ENCODE peak calls at places on chromosomes 13 and 19, in four cellular contexts. One of them, this sample, is unnamed.
A peak's percentile ranks its signal among the peaks of the same experiment; 100 is the strongest.

GRCh38 chr19:401836-402535 is 7.0 kb downstream of the C2CD4C start:
- DNase-seq in tibial artery: no peak
- DNase-seq in HCT116: no peak
- DNase-seq in aorta: peak; percentile 66
- DNase-seq in this sample: no peak

GRCh38 chr13:101115762-101116161 is 300.5 kb downstream of the NALCN start:
- DNase-seq in aorta: no peak
- DNase-seq in tibial artery: no peak
- DNase-seq in HCT116: no peak
- DNase-seq in this sample: no peak

GRCh38 chr13:60407095-60407494 is 10.1 kb downstream of the TDRD3 start:
- DNase-seq in tibial artery: no peak
- DNase-seq in HCT116: no peak
- DNase-seq in aorta: no peak
- DNase-seq in this sample: no peak

GRCh38 chr13:79485014-79485441 is 4.1 kb downstream of the NDFIP2 start:
- DNase-seq in HCT116: no peak
- DNase-seq in tibial artery: no peak
- DNase-seq in aorta: no peak
- DNase-seq in this sample: no peak

GRCh38 chr19:14023404-14024235 is 4.3 kb upstream of the RLN3 start:
- DNase-seq in tibial artery: no peak
- DNase-seq in aorta: peak; percentile 79
- DNase-seq in HCT116: no peak
- DNase-seq in this sample: no peak

GRCh38 chr19:13018037-13018914 is 23.0 kb downstream of the NFIX start:
- DNase-seq in tibial artery: no peak
- DNase-seq in HCT116: no peak
- DNase-seq in aorta: no peak
- DNase-seq in this sample: no peak

GRCh38 chr19:38990949-38991697 is 15.6 kb upstream of the FBXO17 start:
- DNase-seq in aorta: no peak
- DNase-seq in HCT116: no peak
- DNase-seq in tibial artery: peak; percentile 29
- DNase-seq in this sample: no peak

GRCh38 chr13:113151745-113152707 is 6.4 kb upstream of the PROZ start:
- DNase-seq in tibial artery: no peak
- DNase-seq in HCT116: no peak
- DNase-seq in aorta: no peak
- DNase-seq in this sample: peak; percentile 73

GRCh38 chr13:76641056-76641455 is 245.1 kb downstream of the KCTD12 start:
- DNase-seq in HCT116: no peak
- DNase-seq in aorta: no peak
- DNase-seq in tibial artery: no peak
- DNase-seq in this sample: no peak

GRCh38 chr19:42246869-42247630 is 4.6 kb upstream of the GSK3A start:
- DNase-seq in tibial artery: no peak
- DNase-seq in HCT116: no peak
- DNase-seq in aorta: no peak
- DNase-seq in this sample: no peak

GRCh38 chr19:17289489-17289888 is 7.8 kb downstream of the ANKLE1 start:
- DNase-seq in tibial artery: no peak
- DNase-seq in aorta: peak; percentile 92
- DNase-seq in HCT116: peak; percentile 89
- DNase-seq in this sample: no peak

GRCh38 chr13:98143601-98144500 is 957 bp downstream of the FARP1 start:
- DNase-seq in tibial artery: peak; percentile 33
- DNase-seq in HCT116: no peak
- DNase-seq in aorta: peak; percentile 78
- DNase-seq in this sample: no peak

GRCh38 chr19:18613589-18614234 is 1.0 kb downstream of the TMEM59L start:
- DNase-seq in tibial artery: no peak
- DNase-seq in HCT116: no peak
- DNase-seq in aorta: no peak
- DNase-seq in this sample: no peak

GRCh38 chr19:55494172-55494761 is 6.0 kb downstream of the SSC5D start:
- DNase-seq in aorta: peak; percentile 85
- DNase-seq in HCT116: no peak
- DNase-seq in tibial artery: peak; percentile 50
- DNase-seq in this sample: no peak

GRCh38 chr19:17327068-17327653 is 7.5 kb downstream of the ANO8 start:
- DNase-seq in HCT116: no peak
- DNase-seq in aorta: no peak
- DNase-seq in tibial artery: no peak
- DNase-seq in this sample: no peak

GRCh38 chr19:4120531-4120930 is 3.4 kb downstream of the MAP2K2 start:
- DNase-seq in aorta: no peak
- DNase-seq in HCT116: no peak
- DNase-seq in tibial artery: no peak
- DNase-seq in this sample: no peak

GRCh38 chr13:73591861-73592260 is 533.1 kb downstream of the KLF5 start:
- DNase-seq in aorta: no peak
- DNase-seq in tibial artery: no peak
- DNase-seq in HCT116: no peak
- DNase-seq in this sample: no peak

GRCh38 chr19:56476671-56477428 is at the start of gene ZNF667:
- DNase-seq in aorta: no peak
- DNase-seq in HCT116: no peak
- DNase-seq in tibial artery: no peak
- DNase-seq in this sample: no peak

GRCh38 chr19:46388311-46389095 is 24.9 kb downstream of the CCDC8 start:
- DNase-seq in tibial artery: no peak
- DNase-seq in HCT116: no peak
- DNase-seq in aorta: no peak
- DNase-seq in this sample: no peak

GRCh38 chr13:90838561-90838960 is 508.9 kb upstream of the MIR17HG start:
- DNase-seq in tibial artery: no peak
- DNase-seq in aorta: no peak
- DNase-seq in HCT116: no peak
- DNase-seq in this sample: no peak

GRCh38 chr19:7831452-7831851 is 1.4 kb downstream of the EVI5L start:
- DNase-seq in tibial artery: no peak
- DNase-seq in HCT116: peak; percentile 66
- DNase-seq in aorta: no peak
- DNase-seq in this sample: no peak

GRCh38 chr13:34303346-34303745 is 485.4 kb downstream of the RFC3 start:
- DNase-seq in tibial artery: no peak
- DNase-seq in aorta: no peak
- DNase-seq in HCT116: no peak
- DNase-seq in this sample: no peak

GRCh38 chr19:37817180-37817911 is 38.0 kb upstream of the ZNF573 start:
- DNase-seq in aorta: peak; percentile 92
- DNase-seq in HCT116: no peak
- DNase-seq in tibial artery: peak; percentile 64
- DNase-seq in this sample: peak; percentile 76

GRCh38 chr19:13155472-13156284 is 5.5 kb downstream of the IER2 start:
- DNase-seq in aorta: peak; percentile 94
- DNase-seq in tibial artery: peak; percentile 74
- DNase-seq in HCT116: no peak
- DNase-seq in this sample: peak; percentile 93

GRCh38 chr19:39156230-39156890 is 30.8 kb downstream of the PAK4 start:
- DNase-seq in tibial artery: no peak
- DNase-seq in aorta: no peak
- DNase-seq in HCT116: no peak
- DNase-seq in this sample: no peak

GRCh38 chr13:32804673-32805260 is 211.5 kb upstream of the KL start:
- DNase-seq in aorta: no peak
- DNase-seq in tibial artery: no peak
- DNase-seq in HCT116: no peak
- DNase-seq in this sample: no peak

GRCh38 chr13:44191504-44192171 is 182.0 kb upstream of the SERP2 start:
- DNase-seq in aorta: no peak
- DNase-seq in HCT116: peak; percentile 81
- DNase-seq in tibial artery: peak; percentile 51
- DNase-seq in this sample: no peak

GRCh38 chr19:8569066-8569761 is 8.0 kb downstream of the MYO1F start:
- DNase-seq in aorta: no peak
- DNase-seq in tibial artery: peak; percentile 44
- DNase-seq in HCT116: peak; percentile 49
- DNase-seq in this sample: no peak

GRCh38 chr13:110690516-110690915 is 15.4 kb downstream of the CARS2 start:
- DNase-seq in tibial artery: no peak
- DNase-seq in aorta: no peak
- DNase-seq in HCT116: no peak
- DNase-seq in this sample: no peak

GRCh38 chr19:38877781-38878574 is at the start of gene RINL:
- DNase-seq in tibial artery: no peak
- DNase-seq in HCT116: no peak
- DNase-seq in aorta: no peak
- DNase-seq in this sample: no peak

GRCh38 chr19:5254944-5255343 is 85.7 kb downstream of the PTPRS start:
- DNase-seq in aorta: no peak
- DNase-seq in tibial artery: no peak
- DNase-seq in HCT116: no peak
- DNase-seq in this sample: no peak

GRCh38 chr13:99971576-99972189 is at the start of gene ZIC5:
- DNase-seq in aorta: no peak
- DNase-seq in HCT116: no peak
- DNase-seq in tibial artery: no peak
- DNase-seq in this sample: no peak

GRCh38 chr13:104198811-104199210 is 1132.6 kb upstream of the SLC10A2 start:
- DNase-seq in aorta: no peak
- DNase-seq in HCT116: no peak
- DNase-seq in tibial artery: no peak
- DNase-seq in this sample: no peak

DNA sequence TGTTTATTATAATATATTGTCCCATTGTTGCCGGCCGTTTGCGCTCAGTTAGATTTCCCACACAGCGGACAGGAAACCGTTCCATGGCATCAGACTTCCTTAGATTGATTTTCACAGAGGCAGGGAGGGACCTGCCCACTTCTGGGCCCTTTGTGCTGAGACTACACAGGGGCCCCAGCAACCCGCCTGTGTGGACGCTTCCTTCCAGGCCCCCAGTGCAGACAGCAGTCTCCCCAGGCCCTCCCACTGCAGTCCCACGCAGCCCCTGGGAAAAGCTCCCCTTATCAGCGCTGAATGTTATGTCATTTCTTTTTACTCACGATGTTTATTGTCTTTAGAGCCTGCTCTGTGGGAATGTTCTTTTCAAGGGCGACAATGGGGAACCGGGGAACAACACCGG is 351.7 kb upstream of the ARGLU1 start:
- DNase-seq in aorta: peak; percentile 77
- DNase-seq in HCT116: no peak
- DNase-seq in tibial artery: peak; percentile 43
- DNase-seq in this sample: peak; percentile 78
- H3K27ac ChIP-seq in aorta: peak overlapping the region; percentile 84
- H3K27ac ChIP-seq in HCT116: no peak overlapping the region
- H3K27ac ChIP-seq in tibial artery: peak overlapping the region; percentile 84
- H3K27ac ChIP-seq in this sample: peak overlapping the region; percentile 80

GRCh38 chr19:1847684-1848398 is 442 bp downstream of the REXO1 start:
- DNase-seq in HCT116: no peak
- DNase-seq in aorta: peak; percentile 84
- DNase-seq in tibial artery: no peak
- DNase-seq in this sample: no peak

GRCh38 chr19:1849999-1850398 is 1.7 kb upstream of the REXO1 start:
- DNase-seq in HCT116: no peak
- DNase-seq in aorta: no peak
- DNase-seq in tibial artery: no peak
- DNase-seq in this sample: no peak

GRCh38 chr19:1848399-1849131 is at the start of gene REXO1:
- DNase-seq in tibial artery: peak; percentile 92
- DNase-seq in HCT116: peak; percentile 88
- DNase-seq in aorta: peak; percentile 99
- DNase-seq in this sample: peak; percentile 94

GRCh38 chr19:1847348-1847683 is 967 bp downstream of the REXO1 start:
- DNase-seq in aorta: no peak
- DNase-seq in tibial artery: no peak
- DNase-seq in HCT116: no peak
- DNase-seq in this sample: no peak

GRCh38 chr19:1849132-1849474 is 820 bp upstream of the REXO1 start:
- DNase-seq in tibial artery: no peak
- DNase-seq in aorta: no peak
- DNase-seq in HCT116: no peak
- DNase-seq in this sample: no peak
- H3K27ac ChIP-seq in tibial artery: no peak overlapping the region
- H3K27ac ChIP-seq in aorta: no peak overlapping the region
- H3K27ac ChIP-seq in HCT116: peak overlapping the region; percentile 99
- H3K27ac ChIP-seq in this sample: no peak overlapping the region

GRCh38 chr13:78190296-78190695 is 271.7 kb upstream of the EDNRB start:
- DNase-seq in HCT116: no peak
- DNase-seq in aorta: no peak
- DNase-seq in tibial artery: no peak
- DNase-seq in this sample: no peak
- H3K27ac ChIP-seq in HCT116: no peak overlapping the region
- H3K27ac ChIP-seq in aorta: no peak overlapping the region
- H3K27ac ChIP-seq in tibial artery: no peak overlapping the region
- H3K27ac ChIP-seq in this sample: no peak overlapping the region

GRCh38 chr13:45194081-45194939 is 6.5 kb downstream of the KCTD4 start:
- DNase-seq in tibial artery: no peak
- DNase-seq in aorta: peak; percentile 53
- DNase-seq in HCT116: no peak
- DNase-seq in this sample: peak; percentile 76

GRCh38 chr13:45198041-45198440 is 2.8 kb downstream of the KCTD4 start:
- DNase-seq in HCT116: no peak
- DNase-seq in aorta: no peak
- DNase-seq in tibial artery: no peak
- DNase-seq in this sample: no peak

GRCh38 chr13:45196622-45197021 is 4.2 kb downstream of the KCTD4 start:
- DNase-seq in aorta: no peak
- DNase-seq in tibial artery: no peak
- DNase-seq in HCT116: no peak
- DNase-seq in this sample: no peak

GRCh38 chr13:45196091-45196490 is 4.8 kb downstream of the KCTD4 start:
- DNase-seq in HCT116: no peak
- DNase-seq in aorta: no peak
- DNase-seq in tibial artery: no peak
- DNase-seq in this sample: no peak

DNA sequence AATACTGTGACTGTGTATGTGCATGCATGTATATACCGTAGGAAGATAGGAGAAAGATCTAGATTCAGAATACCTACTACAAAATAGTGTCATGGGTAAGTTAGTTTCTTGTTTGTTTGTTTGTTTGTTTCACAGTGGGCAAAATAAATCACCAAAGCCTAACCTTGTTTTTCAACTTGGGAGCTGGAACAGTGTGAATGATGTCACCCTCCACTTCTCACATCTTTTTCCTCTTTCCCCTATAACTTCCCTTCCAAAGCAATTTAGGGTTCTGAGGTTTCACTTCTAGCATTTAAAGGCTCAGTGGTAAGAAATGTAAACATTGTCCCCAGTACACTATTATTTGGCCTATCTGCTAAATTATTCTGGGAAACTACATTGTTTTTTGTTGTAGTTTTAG is 5.4 kb downstream of the KCTD4 start:
- DNase-seq in aorta: no peak
- DNase-seq in tibial artery: no peak
- DNase-seq in HCT116: no peak
- DNase-seq in this sample: no peak
- H3K27ac ChIP-seq in aorta: no peak overlapping the region
- H3K27ac ChIP-seq in tibial artery: no peak overlapping the region
- H3K27ac ChIP-seq in HCT116: no peak overlapping the region
- H3K27ac ChIP-seq in this sample: peak overlapping the region; percentile 8

This sample was measured in coronary artery.